ENCODE peak calls at places on chromosomes 7 and 10, in nine cellular contexts. One of them, this sample, is unnamed.

GRCh38 chr7:102890292-102890970 is 22.4 kb upstream of the LRRC17 start:
- DNase-seq in B cell: no peak
- DNase-seq in dermis microvascular lymphatic vessel endothelial cell: peak
- DNase-seq in kidney tubule cell: no peak
- DNase-seq in Jurkat, Clone E6-1: no peak
- DNase-seq in stimulated activated CD4-positive, alpha-beta T cell treated with anti-CD3 and anti-CD28 coated beads, Interleukin-1b, Interleukin-23, amount 100 ng/mL, for 24 hours: no peak
- DNase-seq in OCI-LY7: no peak
- DNase-seq in NCI-H446: no peak
- DNase-seq in iris pigment epithelial cell: peak
- DNase-seq in this sample: peak

GRCh38 chr10:69797959-69798358 is 3.7 kb upstream of the COL13A1 start:
- DNase-seq in Jurkat, Clone E6-1: no peak
- DNase-seq in NCI-H446: no peak
- DNase-seq in dermis microvascular lymphatic vessel endothelial cell: no peak
- DNase-seq in kidney tubule cell: no peak
- DNase-seq in iris pigment epithelial cell: no peak
- DNase-seq in B cell: no peak
- DNase-seq in stimulated activated CD4-positive, alpha-beta T cell treated with anti-CD3 and anti-CD28 coated beads, Interleukin-1b, Interleukin-23, amount 100 ng/mL, for 24 hours: no peak
- DNase-seq in OCI-LY7: no peak
- DNase-seq in this sample: no peak

GRCh38 chr10:5534880-5535856 is 10.4 kb downstream of the CALML3 start:
- DNase-seq in dermis microvascular lymphatic vessel endothelial cell: no peak
- DNase-seq in Jurkat, Clone E6-1: no peak
- DNase-seq in OCI-LY7: no peak
- DNase-seq in B cell: no peak
- DNase-seq in NCI-H446: no peak
- DNase-seq in kidney tubule cell: no peak
- DNase-seq in stimulated activated CD4-positive, alpha-beta T cell treated with anti-CD3 and anti-CD28 coated beads, Interleukin-1b, Interleukin-23, amount 100 ng/mL, for 24 hours: no peak
- DNase-seq in iris pigment epithelial cell: peak
- DNase-seq in this sample: peak

GRCh38 chr7:154685564-154685901 is 317.4 kb downstream of the PAXIP1 start:
- DNase-seq in stimulated activated CD4-positive, alpha-beta T cell treated with anti-CD3 and anti-CD28 coated beads, Interleukin-1b, Interleukin-23, amount 100 ng/mL, for 24 hours: no peak
- DNase-seq in B cell: no peak
- DNase-seq in iris pigment epithelial cell: no peak
- DNase-seq in kidney tubule cell: no peak
- DNase-seq in dermis microvascular lymphatic vessel endothelial cell: no peak
- DNase-seq in NCI-H446: no peak
- DNase-seq in Jurkat, Clone E6-1: no peak
- DNase-seq in OCI-LY7: no peak
- DNase-seq in this sample: no peak

GRCh38 chr10:21125471-21126228 is 228.5 kb upstream of the NEBL start:
- DNase-seq in B cell: no peak
- DNase-seq in iris pigment epithelial cell: no peak
- DNase-seq in NCI-H446: peak
- DNase-seq in Jurkat, Clone E6-1: no peak
- DNase-seq in dermis microvascular lymphatic vessel endothelial cell: peak
- DNase-seq in kidney tubule cell: no peak
- DNase-seq in OCI-LY7: no peak
- DNase-seq in stimulated activated CD4-positive, alpha-beta T cell treated with anti-CD3 and anti-CD28 coated beads, Interleukin-1b, Interleukin-23, amount 100 ng/mL, for 24 hours: no peak
- DNase-seq in this sample: no peak

GRCh38 chr7:77800158-77800557 is 1.6 kb downstream of the PHTF2 start:
- DNase-seq in dermis microvascular lymphatic vessel endothelial cell: peak
- DNase-seq in stimulated activated CD4-positive, alpha-beta T cell treated with anti-CD3 and anti-CD28 coated beads, Interleukin-1b, Interleukin-23, amount 100 ng/mL, for 24 hours: no peak
- DNase-seq in Jurkat, Clone E6-1: no peak
- DNase-seq in kidney tubule cell: no peak
- DNase-seq in NCI-H446: no peak
- DNase-seq in OCI-LY7: peak
- DNase-seq in iris pigment epithelial cell: peak
- DNase-seq in B cell: no peak
- DNase-seq in this sample: peak

GRCh38 chr10:123153486-123154091 is 613 bp upstream of the BUB3 start:
- DNase-seq in dermis microvascular lymphatic vessel endothelial cell: no peak
- DNase-seq in OCI-LY7: no peak
- DNase-seq in stimulated activated CD4-positive, alpha-beta T cell treated with anti-CD3 and anti-CD28 coated beads, Interleukin-1b, Interleukin-23, amount 100 ng/mL, for 24 hours: no peak
- DNase-seq in iris pigment epithelial cell: no peak
- DNase-seq in kidney tubule cell: no peak
- DNase-seq in Jurkat, Clone E6-1: no peak
- DNase-seq in NCI-H446: no peak
- DNase-seq in B cell: no peak
- DNase-seq in this sample: no peak

GRCh38 chr7:101367676-101368075 is 5.0 kb downstream of the COL26A1 start:
- DNase-seq in dermis microvascular lymphatic vessel endothelial cell: no peak
- DNase-seq in kidney tubule cell: no peak
- DNase-seq in stimulated activated CD4-positive, alpha-beta T cell treated with anti-CD3 and anti-CD28 coated beads, Interleukin-1b, Interleukin-23, amount 100 ng/mL, for 24 hours: no peak
- DNase-seq in Jurkat, Clone E6-1: peak
- DNase-seq in NCI-H446: no peak
- DNase-seq in B cell: no peak
- DNase-seq in iris pigment epithelial cell: no peak
- DNase-seq in OCI-LY7: no peak
- DNase-seq in this sample: no peak

GRCh38 chr10:11396311-11396960 is 215.0 kb downstream of the USP6NL start:
- DNase-seq in Jurkat, Clone E6-1: no peak
- DNase-seq in dermis microvascular lymphatic vessel endothelial cell: no peak
- DNase-seq in stimulated activated CD4-positive, alpha-beta T cell treated with anti-CD3 and anti-CD28 coated beads, Interleukin-1b, Interleukin-23, amount 100 ng/mL, for 24 hours: no peak
- DNase-seq in kidney tubule cell: no peak
- DNase-seq in iris pigment epithelial cell: no peak
- DNase-seq in NCI-H446: no peak
- DNase-seq in B cell: no peak
- DNase-seq in OCI-LY7: no peak
- DNase-seq in this sample: no peak

GRCh38 chr7:7524121-7524520 is 11.6 kb downstream of the COL28A1 start:
- DNase-seq in iris pigment epithelial cell: no peak
- DNase-seq in kidney tubule cell: no peak
- DNase-seq in NCI-H446: no peak
- DNase-seq in OCI-LY7: no peak
- DNase-seq in stimulated activated CD4-positive, alpha-beta T cell treated with anti-CD3 and anti-CD28 coated beads, Interleukin-1b, Interleukin-23, amount 100 ng/mL, for 24 hours: no peak
- DNase-seq in B cell: no peak
- DNase-seq in dermis microvascular lymphatic vessel endothelial cell: no peak
- DNase-seq in Jurkat, Clone E6-1: no peak
- DNase-seq in this sample: peak

GRCh38 chr7:98251251-98251843 is 685 bp downstream of the TECPR1 start:
- DNase-seq in OCI-LY7: peak
- DNase-seq in kidney tubule cell: no peak
- DNase-seq in NCI-H446: peak
- DNase-seq in B cell: peak
- DNase-seq in iris pigment epithelial cell: peak
- DNase-seq in dermis microvascular lymphatic vessel endothelial cell: peak
- DNase-seq in stimulated activated CD4-positive, alpha-beta T cell treated with anti-CD3 and anti-CD28 coated beads, Interleukin-1b, Interleukin-23, amount 100 ng/mL, for 24 hours: no peak
- DNase-seq in Jurkat, Clone E6-1: peak
- DNase-seq in this sample: no peak

GRCh38 chr7:77402818-77403217 is 13.3 kb downstream of the GSAP start:
- DNase-seq in iris pigment epithelial cell: no peak
- DNase-seq in dermis microvascular lymphatic vessel endothelial cell: no peak
- DNase-seq in kidney tubule cell: no peak
- DNase-seq in stimulated activated CD4-positive, alpha-beta T cell treated with anti-CD3 and anti-CD28 coated beads, Interleukin-1b, Interleukin-23, amount 100 ng/mL, for 24 hours: no peak
- DNase-seq in B cell: no peak
- DNase-seq in OCI-LY7: no peak
- DNase-seq in NCI-H446: no peak
- DNase-seq in Jurkat, Clone E6-1: no peak
- DNase-seq in this sample: no peak

GRCh38 chr7:65444899-65445823 is 71.5 kb downstream of the ZNF92 start:
- DNase-seq in iris pigment epithelial cell: peak
- DNase-seq in stimulated activated CD4-positive, alpha-beta T cell treated with anti-CD3 and anti-CD28 coated beads, Interleukin-1b, Interleukin-23, amount 100 ng/mL, for 24 hours: no peak
- DNase-seq in OCI-LY7: no peak
- DNase-seq in kidney tubule cell: no peak
- DNase-seq in NCI-H446: no peak
- DNase-seq in Jurkat, Clone E6-1: no peak
- DNase-seq in dermis microvascular lymphatic vessel endothelial cell: no peak
- DNase-seq in B cell: no peak
- DNase-seq in this sample: no peak

GRCh38 chr10:14378387-14378960 is 47.8 kb upstream of the FRMD4A start:
- DNase-seq in NCI-H446: no peak
- DNase-seq in iris pigment epithelial cell: no peak
- DNase-seq in Jurkat, Clone E6-1: peak
- DNase-seq in dermis microvascular lymphatic vessel endothelial cell: no peak
- DNase-seq in B cell: no peak
- DNase-seq in OCI-LY7: no peak
- DNase-seq in stimulated activated CD4-positive, alpha-beta T cell treated with anti-CD3 and anti-CD28 coated beads, Interleukin-1b, Interleukin-23, amount 100 ng/mL, for 24 hours: no peak
- DNase-seq in kidney tubule cell: no peak
- DNase-seq in this sample: no peak

GRCh38 chr7:1210979-1211608 is 21.6 kb upstream of the UNCX start:
- DNase-seq in OCI-LY7: no peak
- DNase-seq in kidney tubule cell: no peak
- DNase-seq in iris pigment epithelial cell: no peak
- DNase-seq in stimulated activated CD4-positive, alpha-beta T cell treated with anti-CD3 and anti-CD28 coated beads, Interleukin-1b, Interleukin-23, amount 100 ng/mL, for 24 hours: no peak
- DNase-seq in NCI-H446: no peak
- DNase-seq in dermis microvascular lymphatic vessel endothelial cell: no peak
- DNase-seq in B cell: no peak
- DNase-seq in Jurkat, Clone E6-1: no peak
- DNase-seq in this sample: no peak

GRCh38 chr7:7971308-7972040 is 2.9 kb downstream of the GLCCI1 start:
- DNase-seq in OCI-LY7: peak
- DNase-seq in B cell: no peak
- DNase-seq in Jurkat, Clone E6-1: no peak
- DNase-seq in dermis microvascular lymphatic vessel endothelial cell: no peak
- DNase-seq in iris pigment epithelial cell: no peak
- DNase-seq in NCI-H446: no peak
- DNase-seq in kidney tubule cell: no peak
- DNase-seq in stimulated activated CD4-positive, alpha-beta T cell treated with anti-CD3 and anti-CD28 coated beads, Interleukin-1b, Interleukin-23, amount 100 ng/mL, for 24 hours: no peak
- DNase-seq in this sample: no peak

GRCh38 chr10:16835223-16835622 is 18.0 kb upstream of the RSU1 start:
- DNase-seq in OCI-LY7: peak
- DNase-seq in B cell: no peak
- DNase-seq in dermis microvascular lymphatic vessel endothelial cell: no peak
- DNase-seq in kidney tubule cell: no peak
- DNase-seq in Jurkat, Clone E6-1: peak
- DNase-seq in stimulated activated CD4-positive, alpha-beta T cell treated with anti-CD3 and anti-CD28 coated beads, Interleukin-1b, Interleukin-23, amount 100 ng/mL, for 24 hours: no peak
- DNase-seq in NCI-H446: no peak
- DNase-seq in iris pigment epithelial cell: no peak
- DNase-seq in this sample: no peak

GRCh38 chr10:48475943-48476278 is 129.0 kb downstream of the ARHGAP22 start:
- DNase-seq in dermis microvascular lymphatic vessel endothelial cell: no peak
- DNase-seq in B cell: no peak
- DNase-seq in Jurkat, Clone E6-1: no peak
- DNase-seq in OCI-LY7: no peak
- DNase-seq in NCI-H446: no peak
- DNase-seq in iris pigment epithelial cell: no peak
- DNase-seq in kidney tubule cell: no peak
- DNase-seq in stimulated activated CD4-positive, alpha-beta T cell treated with anti-CD3 and anti-CD28 coated beads, Interleukin-1b, Interleukin-23, amount 100 ng/mL, for 24 hours: no peak
- DNase-seq in this sample: no peak

GRCh38 chr7:1549357-1550004 is 6.5 kb downstream of the TMEM184A start:
- DNase-seq in kidney tubule cell: no peak
- DNase-seq in B cell: no peak
- DNase-seq in Jurkat, Clone E6-1: no peak
- DNase-seq in OCI-LY7: no peak
- DNase-seq in iris pigment epithelial cell: no peak
- DNase-seq in NCI-H446: no peak
- DNase-seq in stimulated activated CD4-positive, alpha-beta T cell treated with anti-CD3 and anti-CD28 coated beads, Interleukin-1b, Interleukin-23, amount 100 ng/mL, for 24 hours: no peak
- DNase-seq in dermis microvascular lymphatic vessel endothelial cell: no peak
- DNase-seq in this sample: no peak

GRCh38 chr7:4189151-4189570 is 492.9 kb upstream of the FOXK1 start:
- DNase-seq in dermis microvascular lymphatic vessel endothelial cell: no peak
- DNase-seq in B cell: no peak
- DNase-seq in OCI-LY7: no peak
- DNase-seq in kidney tubule cell: peak
- DNase-seq in Jurkat, Clone E6-1: no peak
- DNase-seq in iris pigment epithelial cell: peak
- DNase-seq in NCI-H446: peak
- DNase-seq in stimulated activated CD4-positive, alpha-beta T cell treated with anti-CD3 and anti-CD28 coated beads, Interleukin-1b, Interleukin-23, amount 100 ng/mL, for 24 hours: no peak
- DNase-seq in this sample: no peak

GRCh38 chr7:136956671-136957070 is 88.2 kb downstream of the CHRM2 start:
- DNase-seq in stimulated activated CD4-positive, alpha-beta T cell treated with anti-CD3 and anti-CD28 coated beads, Interleukin-1b, Interleukin-23, amount 100 ng/mL, for 24 hours: no peak
- DNase-seq in iris pigment epithelial cell: peak
- DNase-seq in NCI-H446: no peak
- DNase-seq in OCI-LY7: no peak
- DNase-seq in B cell: no peak
- DNase-seq in kidney tubule cell: no peak
- DNase-seq in dermis microvascular lymphatic vessel endothelial cell: peak
- DNase-seq in Jurkat, Clone E6-1: no peak
- DNase-seq in this sample: no peak

This sample was measured in fibroblast of the aortic adventitia.